ENCODE peak calls at places on chromosomes 16 and 17, in four cellular contexts. One of them, this sample, is unnamed.
A peak's percentile ranks its signal among the peaks of the same experiment; 100 is the strongest.

GRCh38 chr17:40596261-40596919 is 31.1 kb upstream of the CCR7 start:
- DNase-seq in A549: peak; percentile 86
- DNase-seq in PC-3: no peak
- DNase-seq in GM23248: no peak
- DNase-seq in this sample: no peak

GRCh38 chr17:69757794-69758430 is 317.1 kb upstream of the KCNJ16 start:
- DNase-seq in GM23248: peak; percentile 94
- DNase-seq in A549: no peak
- DNase-seq in PC-3: peak; percentile 72
- DNase-seq in this sample: no peak

GRCh38 chr17:74815671-74816370 is 39.7 kb upstream of the NAT9 start:
- DNase-seq in A549: no peak
- DNase-seq in PC-3: no peak
- DNase-seq in GM23248: peak; percentile 11
- DNase-seq in this sample: peak; percentile 14

GRCh38 chr17:31425646-31426045 is 34.2 kb downstream of the RAB11FIP4 start:
- DNase-seq in A549: no peak
- DNase-seq in PC-3: no peak
- DNase-seq in GM23248: no peak
- DNase-seq in this sample: no peak

GRCh38 chr17:70059076-70059475 is 15.9 kb upstream of the KCNJ16 start:
- DNase-seq in GM23248: no peak
- DNase-seq in PC-3: no peak
- DNase-seq in A549: no peak
- DNase-seq in this sample: no peak

GRCh38 chr17:32746280-32746679 is 130.6 kb downstream of the MYO1D start:
- DNase-seq in GM23248: peak; percentile 45
- DNase-seq in PC-3: peak; percentile 35
- DNase-seq in A549: no peak
- DNase-seq in this sample: no peak

GRCh38 chr16:86874141-86874540 is 295.8 kb downstream of the FOXL1 start:
- DNase-seq in PC-3: peak; percentile 53
- DNase-seq in A549: no peak
- DNase-seq in GM23248: peak; percentile 41
- DNase-seq in this sample: peak; percentile 48

GRCh38 chr17:81566461-81567126 is 14.4 kb upstream of the FAAP100 start:
- DNase-seq in A549: peak; percentile 85
- DNase-seq in GM23248: peak; percentile 98
- DNase-seq in PC-3: peak; percentile 87
- DNase-seq in this sample: no peak

GRCh38 chr16:89195521-89196171 is 4.7 kb downstream of the SLC22A31 start:
- DNase-seq in PC-3: no peak
- DNase-seq in GM23248: no peak
- DNase-seq in A549: no peak
- DNase-seq in this sample: no peak

GRCh38 chr17:22516861-22517636 is 824.7 kb downstream of the KCNJ18 start:
- DNase-seq in PC-3: no peak
- DNase-seq in A549: no peak
- DNase-seq in GM23248: no peak
- DNase-seq in this sample: no peak

GRCh38 chr16:72189865-72190371 is 18.0 kb upstream of the PMFBP1 start:
- DNase-seq in GM23248: peak; percentile 65
- DNase-seq in A549: no peak
- DNase-seq in PC-3: peak; percentile 27
- DNase-seq in this sample: no peak

DNA sequence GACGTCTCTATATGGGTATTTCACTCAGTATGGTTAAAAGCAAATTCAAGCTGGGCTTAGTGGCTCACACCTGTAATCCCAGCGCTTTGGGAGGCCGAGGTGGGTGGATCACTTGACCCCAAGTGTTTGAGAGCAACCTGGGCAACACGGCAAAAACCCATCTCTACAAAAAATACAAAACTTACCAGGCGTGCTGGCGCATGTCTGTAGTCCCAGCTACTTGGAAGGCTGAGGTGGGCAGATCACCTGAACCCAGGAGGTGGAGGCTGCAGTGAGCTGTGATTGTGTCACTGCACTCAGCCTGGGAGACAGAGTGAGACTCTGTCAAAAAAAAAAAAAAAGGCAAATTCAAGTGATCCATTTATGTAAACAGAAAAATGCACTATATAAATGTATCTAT is 1.3 kb upstream of the TNFRSF17 start:
- DNase-seq in PC-3: no peak
- DNase-seq in GM23248: no peak
- DNase-seq in A549: no peak
- DNase-seq in this sample: no peak
- H3K4me2 ChIP-seq in PC-3: no peak overlapping the region
- H3K4me2 ChIP-seq in GM23248: no peak overlapping the region
- H3K4me2 ChIP-seq in A549: no peak overlapping the region
- H3K4me2 ChIP-seq in this sample: no peak overlapping the region

DNA sequence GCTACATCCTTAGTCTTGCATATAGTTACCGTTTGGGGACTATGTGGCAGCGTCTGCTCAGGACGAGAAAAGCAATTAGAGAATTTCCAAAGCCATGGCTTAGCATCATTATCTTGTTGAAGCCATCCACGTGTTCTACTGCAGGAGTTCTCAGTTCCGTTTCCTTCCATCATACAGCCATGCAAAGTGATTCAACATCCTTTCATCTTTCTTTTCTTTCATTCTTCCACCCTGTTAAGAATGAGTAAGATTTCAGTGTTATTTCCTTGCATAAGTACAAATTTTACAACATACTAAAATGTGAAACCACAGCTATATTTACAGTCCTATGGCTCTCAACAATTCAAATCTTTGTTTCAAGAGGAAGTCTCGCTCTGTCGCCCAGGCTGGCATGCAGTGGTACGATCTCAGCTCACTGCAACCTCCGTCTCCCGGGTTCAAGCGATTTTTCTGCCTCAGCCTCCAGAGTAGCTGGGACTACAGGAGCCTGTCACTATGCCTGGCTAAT is 3.8 kb downstream of the MARF1 start:
- DNase-seq in A549: no peak
- DNase-seq in PC-3: no peak
- DNase-seq in GM23248: no peak
- DNase-seq in this sample: no peak
- H3K4me1 ChIP-seq in A549: peaks cover 14% of the 10 kb centered on the region
- H3K4me1 ChIP-seq in PC-3: peaks cover 18% of the 10 kb centered on the region
- H3K4me1 ChIP-seq in GM23248: peaks cover 14% of the 10 kb centered on the region
- H3K4me1 ChIP-seq in this sample: peaks cover 31% of the 10 kb centered on the region

GRCh38 chr16:19706846-19707245 is 11.2 kb downstream of the KNOP1 start:
- DNase-seq in A549: no peak
- DNase-seq in PC-3: no peak
- DNase-seq in GM23248: no peak
- DNase-seq in this sample: no peak

GRCh38 chr16:19705131-19705501 is 12.9 kb downstream of the KNOP1 start:
- DNase-seq in PC-3: no peak
- DNase-seq in A549: no peak
- DNase-seq in GM23248: no peak
- DNase-seq in this sample: no peak

GRCh38 chr16:19705843-19706242 is 12.2 kb downstream of the KNOP1 start:
- DNase-seq in GM23248: no peak
- DNase-seq in PC-3: no peak
- DNase-seq in A549: no peak
- DNase-seq in this sample: no peak

GRCh38 chr16:19703218-19703617 is 14.8 kb downstream of the KNOP1 start:
- DNase-seq in PC-3: no peak
- DNase-seq in A549: no peak
- DNase-seq in GM23248: no peak
- DNase-seq in this sample: no peak

DNA sequence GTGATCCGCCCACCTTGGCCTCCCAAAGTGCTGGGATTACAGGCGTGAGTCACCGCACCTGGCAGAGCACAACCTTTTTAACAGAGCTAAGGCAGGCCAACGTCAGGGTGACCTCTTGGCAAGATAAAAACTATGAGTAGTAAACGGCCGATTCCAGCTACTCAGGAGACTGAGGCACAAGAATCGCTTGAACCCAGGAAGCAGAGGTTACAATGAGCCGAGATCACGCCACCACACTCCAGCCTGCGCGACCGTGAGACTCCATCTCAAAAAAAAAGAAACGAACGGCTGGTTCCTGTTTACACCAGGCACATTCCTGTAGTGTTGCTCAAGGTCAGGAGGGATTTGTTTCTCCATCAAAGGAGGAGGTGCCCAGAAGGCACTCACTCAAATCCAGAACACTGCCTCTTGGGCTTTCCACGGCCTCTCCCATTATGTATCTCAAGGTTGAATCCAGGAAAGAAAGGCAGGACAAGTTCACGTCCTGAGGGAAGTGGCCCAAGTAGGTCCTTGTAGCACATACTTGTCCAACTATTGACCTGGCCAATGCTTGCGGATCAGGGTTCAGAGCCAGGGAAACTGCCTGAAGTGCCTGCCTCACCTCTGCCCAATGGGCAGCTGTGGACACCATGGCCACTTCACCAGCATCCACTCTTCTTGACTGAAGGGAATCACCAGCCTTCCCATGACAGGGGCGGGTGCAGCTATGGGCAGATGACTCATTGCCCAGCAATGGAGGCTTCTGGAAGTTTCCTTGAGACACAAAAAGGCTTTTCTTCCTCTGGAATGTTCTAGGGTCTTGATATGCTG is 13.5 kb downstream of the KNOP1 start:
- DNase-seq in GM23248: peak; percentile 73
- DNase-seq in A549: no peak
- DNase-seq in PC-3: peak; percentile 16
- DNase-seq in this sample: no peak
- H3K4me2 ChIP-seq in GM23248: peak overlapping the region; percentile 7
- H3K4me2 ChIP-seq in A549: no peak overlapping the region
- H3K4me2 ChIP-seq in PC-3: no peak overlapping the region
- H3K4me2 ChIP-seq in this sample: no peak overlapping the region

DNA sequence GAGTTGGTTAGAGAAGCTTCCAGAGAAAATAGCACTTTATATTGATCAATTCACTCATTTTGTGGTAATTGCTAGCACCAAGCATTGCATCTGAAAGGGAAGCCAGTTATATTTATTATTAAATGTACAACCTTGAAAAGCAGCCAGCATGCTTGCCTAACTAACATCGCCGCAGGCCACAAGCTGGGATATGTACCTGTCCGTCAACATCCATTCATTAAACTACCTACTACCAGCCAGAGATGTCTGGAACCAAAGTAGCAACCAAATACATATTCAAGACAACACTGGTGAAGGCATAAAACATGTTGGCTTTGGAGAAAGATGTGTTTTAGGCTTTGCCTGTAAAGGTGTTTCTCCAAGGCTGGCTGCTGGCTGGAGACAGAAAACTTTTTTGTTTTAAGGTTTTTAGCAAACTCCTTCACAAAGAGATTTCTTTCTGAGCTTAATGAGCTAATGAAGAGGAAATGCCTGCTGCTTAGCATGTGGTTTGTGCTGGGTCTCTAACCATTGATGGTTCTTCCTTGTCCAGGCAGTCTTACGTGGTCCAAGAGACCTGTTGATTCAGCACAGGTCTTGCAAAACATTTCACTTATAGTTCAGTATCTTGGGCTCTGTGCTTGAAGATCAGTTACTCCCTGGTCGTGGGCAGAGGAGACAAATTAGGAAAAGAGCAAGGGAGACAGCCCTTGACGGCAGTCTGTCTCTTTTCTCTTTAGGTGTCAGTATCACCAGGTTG is 3.1 kb downstream of the ITPRIPL2 start:
- DNase-seq in PC-3: no peak
- DNase-seq in A549: no peak
- DNase-seq in GM23248: peak; percentile 62
- DNase-seq in this sample: no peak
- H3K4me1 ChIP-seq in PC-3: peaks cover 70% of the 10 kb centered on the region
- H3K4me1 ChIP-seq in A549: peaks cover 85% of the 10 kb centered on the region
- H3K4me1 ChIP-seq in GM23248: peaks cover 47% of the 10 kb centered on the region
- H3K4me1 ChIP-seq in this sample: no peaks in the 10 kb centered on the region

DNA sequence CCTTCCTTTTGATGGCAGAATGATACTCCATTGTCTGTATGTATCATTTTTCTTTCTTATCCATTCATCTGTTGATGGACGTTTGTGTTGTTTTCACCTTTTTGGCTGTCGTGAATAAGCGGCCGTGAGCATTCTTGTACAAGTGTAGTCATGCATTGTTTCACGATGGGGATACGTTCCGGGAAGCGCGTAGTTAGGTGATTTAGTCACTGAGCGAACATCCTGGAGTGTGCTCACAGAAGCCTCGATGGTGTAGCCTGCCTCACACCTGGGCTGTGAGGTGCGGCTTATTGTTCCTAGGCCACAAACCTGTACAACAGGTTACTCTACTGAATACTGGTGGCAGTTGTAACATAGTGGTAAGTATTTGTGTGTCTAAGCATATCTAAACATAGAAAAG is 136.5 kb downstream of the CMIP start:
- DNase-seq in PC-3: peak; percentile 96
- DNase-seq in A549: no peak
- DNase-seq in GM23248: no peak
- DNase-seq in this sample: no peak
- H3K4me2 ChIP-seq in PC-3: peak overlapping the region; percentile 53
- H3K4me2 ChIP-seq in A549: peak overlapping the region; percentile 80
- H3K4me2 ChIP-seq in GM23248: no peak overlapping the region
- H3K4me2 ChIP-seq in this sample: no peak overlapping the region

DNA sequence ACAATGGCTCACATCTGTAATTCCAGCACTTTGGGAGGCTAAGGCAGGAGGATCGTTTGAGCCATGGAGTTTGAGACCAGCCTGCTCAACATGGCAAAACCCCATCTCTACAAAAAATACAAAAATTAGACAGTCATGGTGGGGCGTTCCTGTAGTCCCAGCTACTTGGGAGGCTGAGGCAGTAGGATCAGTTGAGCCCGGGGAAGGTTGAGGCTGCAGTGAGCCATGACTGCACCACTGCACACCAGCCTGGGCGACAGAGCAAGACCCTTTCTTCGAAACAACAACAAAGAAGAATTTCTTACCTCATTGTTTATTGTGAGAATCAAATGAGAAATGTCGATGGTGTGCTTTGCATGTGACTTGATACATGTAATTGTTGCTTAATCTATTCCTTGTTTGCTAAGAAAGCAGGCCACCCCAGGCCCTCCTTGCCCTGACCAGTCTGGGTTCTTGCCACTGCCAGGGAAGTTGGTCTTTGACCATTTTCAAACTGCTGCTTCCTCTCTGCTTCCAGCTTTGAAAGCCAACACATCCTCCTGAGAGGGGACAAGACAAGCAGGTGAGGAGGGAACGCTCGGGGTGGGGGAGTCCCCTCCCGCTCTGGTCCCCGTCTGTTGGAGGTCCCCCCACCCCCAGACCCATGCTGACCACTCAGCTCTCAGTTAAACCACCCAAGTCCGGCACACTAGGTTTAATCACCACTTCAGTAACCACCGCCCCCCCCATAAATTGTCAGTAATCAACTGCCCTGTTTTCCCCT is 47.3 kb upstream of the CPNE2 start:
- DNase-seq in GM23248: no peak
- DNase-seq in PC-3: no peak
- DNase-seq in A549: no peak
- DNase-seq in this sample: no peak
- H3K4me1 ChIP-seq in GM23248: no peaks in the 10 kb centered on the region
- H3K4me1 ChIP-seq in PC-3: no peaks in the 10 kb centered on the region
- H3K4me1 ChIP-seq in A549: no peaks in the 10 kb centered on the region
- H3K4me1 ChIP-seq in this sample: peaks cover 16% of the 10 kb centered on the region

DNA sequence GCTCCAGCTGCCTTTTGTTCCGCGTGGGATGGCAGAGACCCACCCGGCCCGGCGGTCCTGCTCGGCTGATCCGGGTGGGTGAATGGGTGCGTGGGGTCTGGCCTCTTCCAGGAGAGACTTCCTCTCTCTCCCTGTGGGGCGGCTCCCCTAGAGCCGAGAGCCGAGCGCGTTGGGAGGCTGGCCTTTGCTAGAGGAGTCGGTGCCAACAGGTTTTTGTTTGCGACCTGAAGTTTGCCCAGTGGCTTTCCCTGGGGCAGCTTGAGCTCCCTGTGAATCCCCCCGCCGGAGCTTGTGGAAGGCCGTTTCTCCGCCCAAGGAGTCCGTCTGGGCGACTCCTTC is 970 bp downstream of the EPN2 start:
- DNase-seq in GM23248: peak; percentile 65
- DNase-seq in A549: peak; percentile 58
- DNase-seq in PC-3: peak; percentile 45
- DNase-seq in this sample: no peak
- H3K4me2 ChIP-seq in GM23248: peak overlapping the region; percentile 92
- H3K4me2 ChIP-seq in A549: peak overlapping the region; percentile 89
- H3K4me2 ChIP-seq in PC-3: peak overlapping the region; percentile 94
- H3K4me2 ChIP-seq in this sample: no peak overlapping the region

GRCh38 chr16:75064403-75065148 is 52.0 kb downstream of the LDHD start:
- DNase-seq in PC-3: peak; percentile 74
- DNase-seq in A549: no peak
- DNase-seq in GM23248: no peak
- DNase-seq in this sample: peak; percentile 85
- H3K4me1 ChIP-seq in PC-3: peaks cover 22% of the 10 kb centered on the region
- H3K4me1 ChIP-seq in A549: peaks cover 27% of the 10 kb centered on the region
- H3K4me1 ChIP-seq in GM23248: no peaks in the 10 kb centered on the region
- H3K4me1 ChIP-seq in this sample: peaks cover 100% of the 10 kb centered on the region